ENCODE peak calls at places on chromosomes 3 and 15, in ten cellular contexts. One of them, this sample, is unnamed.

GRCh38 chr3:14676881-14677280 is 1.9 kb downstream of the C3orf20 start:
- DNase-seq in endothelial cell: no peak
- DNase-seq in amniotic epithelial cell: no peak
- DNase-seq in ACHN: no peak
- DNase-seq in Right ventricle myocardium superior: no peak
- DNase-seq in HuH-7.5: no peak
- DNase-seq in HFF-Myc: no peak
- DNase-seq in ELR: no peak
- DNase-seq in pons: no peak
- DNase-seq in iPS DF 19.7: no peak
- DNase-seq in this sample: no peak

GRCh38 chr3:90040554-90040953 is 933.1 kb downstream of the EPHA3 start:
- DNase-seq in pons: no peak
- DNase-seq in iPS DF 19.7: no peak
- DNase-seq in HFF-Myc: no peak
- DNase-seq in HuH-7.5: no peak
- DNase-seq in amniotic epithelial cell: no peak
- DNase-seq in ACHN: no peak
- DNase-seq in endothelial cell: no peak
- DNase-seq in ELR: no peak
- DNase-seq in Right ventricle myocardium superior: no peak
- DNase-seq in this sample: no peak

GRCh38 chr3:9638147-9638546 is 11.2 kb upstream of the MTMR14 start:
- DNase-seq in iPS DF 19.7: no peak
- DNase-seq in pons: no peak
- DNase-seq in ELR: no peak
- DNase-seq in amniotic epithelial cell: no peak
- DNase-seq in endothelial cell: no peak
- DNase-seq in ACHN: no peak
- DNase-seq in HFF-Myc: no peak
- DNase-seq in Right ventricle myocardium superior: no peak
- DNase-seq in HuH-7.5: no peak
- DNase-seq in this sample: no peak

GRCh38 chr15:77138167-77138522 is 67.2 kb upstream of the TSPAN3 start:
- DNase-seq in HuH-7.5: no peak
- DNase-seq in ACHN: no peak
- DNase-seq in endothelial cell: no peak
- DNase-seq in Right ventricle myocardium superior: no peak
- DNase-seq in amniotic epithelial cell: peak; percentile 17
- DNase-seq in pons: no peak
- DNase-seq in HFF-Myc: no peak
- DNase-seq in iPS DF 19.7: no peak
- DNase-seq in ELR: peak; percentile 63
- DNase-seq in this sample: no peak

GRCh38 chr3:86029590-86029989 is 961.4 kb downstream of the VGLL3 start:
- DNase-seq in iPS DF 19.7: no peak
- DNase-seq in pons: no peak
- DNase-seq in ELR: peak; percentile 0
- DNase-seq in ACHN: peak; percentile 47
- DNase-seq in Right ventricle myocardium superior: no peak
- DNase-seq in HFF-Myc: no peak
- DNase-seq in HuH-7.5: no peak
- DNase-seq in endothelial cell: no peak
- DNase-seq in amniotic epithelial cell: no peak
- DNase-seq in this sample: no peak

GRCh38 chr3:193853511-193854219 is 260.7 kb downstream of the OPA1 start:
- DNase-seq in ACHN: no peak
- DNase-seq in pons: no peak
- DNase-seq in Right ventricle myocardium superior: no peak
- DNase-seq in endothelial cell: no peak
- DNase-seq in HuH-7.5: no peak
- DNase-seq in amniotic epithelial cell: no peak
- DNase-seq in iPS DF 19.7: no peak
- DNase-seq in HFF-Myc: no peak
- DNase-seq in ELR: no peak
- DNase-seq in this sample: no peak

GRCh38 chr3:112424394-112424793 is 74.9 kb downstream of the BTLA start:
- DNase-seq in ELR: no peak
- DNase-seq in Right ventricle myocardium superior: no peak
- DNase-seq in endothelial cell: no peak
- DNase-seq in HuH-7.5: no peak
- DNase-seq in amniotic epithelial cell: no peak
- DNase-seq in iPS DF 19.7: no peak
- DNase-seq in HFF-Myc: no peak
- DNase-seq in pons: no peak
- DNase-seq in ACHN: no peak
- DNase-seq in this sample: no peak

GRCh38 chr3:166013073-166013679 is 176.0 kb upstream of the BCHE start:
- DNase-seq in HuH-7.5: peak; percentile 6
- DNase-seq in endothelial cell: peak; percentile 41
- DNase-seq in amniotic epithelial cell: peak; percentile 56
- DNase-seq in iPS DF 19.7: no peak
- DNase-seq in pons: peak; percentile 38
- DNase-seq in ELR: peak; percentile 65
- DNase-seq in HFF-Myc: no peak
- DNase-seq in ACHN: peak; percentile 56
- DNase-seq in Right ventricle myocardium superior: no peak
- DNase-seq in this sample: peak; percentile 20

GRCh38 chr3:51711352-51712019 is 4.6 kb downstream of the GRM2 start:
- DNase-seq in Right ventricle myocardium superior: no peak
- DNase-seq in endothelial cell: no peak
- DNase-seq in ELR: no peak
- DNase-seq in pons: no peak
- DNase-seq in HuH-7.5: peak; percentile 2
- DNase-seq in iPS DF 19.7: no peak
- DNase-seq in amniotic epithelial cell: no peak
- DNase-seq in HFF-Myc: no peak
- DNase-seq in ACHN: no peak
- DNase-seq in this sample: no peak

GRCh38 chr15:39447431-39447830 is 133.4 kb upstream of the THBS1 start:
- DNase-seq in HFF-Myc: no peak
- DNase-seq in pons: no peak
- DNase-seq in ACHN: no peak
- DNase-seq in ELR: no peak
- DNase-seq in HuH-7.5: no peak
- DNase-seq in Right ventricle myocardium superior: no peak
- DNase-seq in amniotic epithelial cell: no peak
- DNase-seq in iPS DF 19.7: no peak
- DNase-seq in endothelial cell: no peak
- DNase-seq in this sample: no peak

GRCh38 chr3:191627064-191627463 is 166.1 kb downstream of the PYDC2 start:
- DNase-seq in HuH-7.5: no peak
- DNase-seq in ELR: no peak
- DNase-seq in amniotic epithelial cell: no peak
- DNase-seq in ACHN: no peak
- DNase-seq in Right ventricle myocardium superior: no peak
- DNase-seq in iPS DF 19.7: no peak
- DNase-seq in endothelial cell: no peak
- DNase-seq in pons: peak; percentile 75
- DNase-seq in HFF-Myc: no peak
- DNase-seq in this sample: peak; percentile 4

GRCh38 chr15:75058127-75058905 is 34.9 kb downstream of the PPCDC start:
- DNase-seq in pons: no peak
- DNase-seq in ELR: peak; percentile 45
- DNase-seq in HFF-Myc: no peak
- DNase-seq in HuH-7.5: peak; percentile 39
- DNase-seq in amniotic epithelial cell: peak; percentile 42
- DNase-seq in endothelial cell: no peak
- DNase-seq in Right ventricle myocardium superior: no peak
- DNase-seq in iPS DF 19.7: no peak
- DNase-seq in ACHN: no peak
- DNase-seq in this sample: no peak

GRCh38 chr3:5057217-5057616 is 64.9 kb upstream of the ARL8B start:
- DNase-seq in endothelial cell: no peak
- DNase-seq in HFF-Myc: no peak
- DNase-seq in ELR: no peak
- DNase-seq in Right ventricle myocardium superior: no peak
- DNase-seq in ACHN: no peak
- DNase-seq in amniotic epithelial cell: no peak
- DNase-seq in pons: peak; percentile 31
- DNase-seq in iPS DF 19.7: no peak
- DNase-seq in HuH-7.5: no peak
- DNase-seq in this sample: no peak

GRCh38 chr3:156978471-156978961 is 152.4 kb downstream of the LEKR1 start:
- DNase-seq in Right ventricle myocardium superior: no peak
- DNase-seq in amniotic epithelial cell: peak; percentile 8
- DNase-seq in endothelial cell: no peak
- DNase-seq in ACHN: no peak
- DNase-seq in HuH-7.5: no peak
- DNase-seq in HFF-Myc: no peak
- DNase-seq in pons: peak; percentile 68
- DNase-seq in iPS DF 19.7: no peak
- DNase-seq in ELR: peak; percentile 24
- DNase-seq in this sample: peak; percentile 57

GRCh38 chr3:14837188-14837587 is 18.4 kb downstream of the FGD5 start:
- DNase-seq in iPS DF 19.7: no peak
- DNase-seq in Right ventricle myocardium superior: no peak
- DNase-seq in HFF-Myc: no peak
- DNase-seq in ELR: no peak
- DNase-seq in ACHN: no peak
- DNase-seq in pons: no peak
- DNase-seq in HuH-7.5: no peak
- DNase-seq in amniotic epithelial cell: no peak
- DNase-seq in endothelial cell: no peak
- DNase-seq in this sample: no peak

GRCh38 chr3:24185738-24186384 is 240.8 kb downstream of the NR1D2 start:
- DNase-seq in HFF-Myc: peak; percentile 61
- DNase-seq in amniotic epithelial cell: peak; percentile 67
- DNase-seq in endothelial cell: peak; percentile 44
- DNase-seq in pons: peak; percentile 76
- DNase-seq in Right ventricle myocardium superior: no peak
- DNase-seq in ACHN: peak; percentile 58
- DNase-seq in ELR: peak; percentile 78
- DNase-seq in iPS DF 19.7: peak; percentile 57
- DNase-seq in HuH-7.5: peak; percentile 49
- DNase-seq in this sample: peak; percentile 11

GRCh38 chr15:62622775-62623174 is 419.8 kb upstream of the TPM1 start:
- DNase-seq in endothelial cell: no peak
- DNase-seq in HFF-Myc: no peak
- DNase-seq in ELR: no peak
- DNase-seq in HuH-7.5: no peak
- DNase-seq in iPS DF 19.7: no peak
- DNase-seq in amniotic epithelial cell: no peak
- DNase-seq in ACHN: no peak
- DNase-seq in pons: no peak
- DNase-seq in Right ventricle myocardium superior: no peak
- DNase-seq in this sample: no peak

GRCh38 chr3:158111861-158112260 is 2.0 kb downstream of the RSRC1 start:
- DNase-seq in iPS DF 19.7: no peak
- DNase-seq in ACHN: no peak
- DNase-seq in amniotic epithelial cell: no peak
- DNase-seq in HFF-Myc: no peak
- DNase-seq in ELR: no peak
- DNase-seq in HuH-7.5: no peak
- DNase-seq in pons: no peak
- DNase-seq in Right ventricle myocardium superior: no peak
- DNase-seq in endothelial cell: no peak
- DNase-seq in this sample: no peak

GRCh38 chr15:38069506-38069905 is 135.1 kb downstream of the TMCO5A start:
- DNase-seq in HFF-Myc: peak; percentile 88
- DNase-seq in Right ventricle myocardium superior: peak; percentile 40
- DNase-seq in iPS DF 19.7: no peak
- DNase-seq in endothelial cell: no peak
- DNase-seq in amniotic epithelial cell: peak; percentile 80
- DNase-seq in ACHN: peak; percentile 42
- DNase-seq in pons: peak; percentile 44
- DNase-seq in ELR: peak; percentile 88
- DNase-seq in HuH-7.5: no peak
- DNase-seq in this sample: peak; percentile 61

GRCh38 chr15:57751177-57751800 is 44.8 kb downstream of the POLR2M start:
- DNase-seq in Right ventricle myocardium superior: no peak
- DNase-seq in endothelial cell: peak; percentile 15
- DNase-seq in HFF-Myc: peak; percentile 41
- DNase-seq in ELR: peak; percentile 65
- DNase-seq in ACHN: peak; percentile 16
- DNase-seq in pons: peak; percentile 82
- DNase-seq in amniotic epithelial cell: peak; percentile 33
- DNase-seq in HuH-7.5: no peak
- DNase-seq in iPS DF 19.7: no peak
- DNase-seq in this sample: no peak

GRCh38 chr3:143266512-143266911 is 146.9 kb downstream of the CHST2 start:
- DNase-seq in ACHN: no peak
- DNase-seq in pons: no peak
- DNase-seq in Right ventricle myocardium superior: no peak
- DNase-seq in endothelial cell: no peak
- DNase-seq in amniotic epithelial cell: no peak
- DNase-seq in iPS DF 19.7: no peak
- DNase-seq in ELR: no peak
- DNase-seq in HuH-7.5: no peak
- DNase-seq in HFF-Myc: no peak
- DNase-seq in this sample: no peak

GRCh38 chr15:75945953-75946352 is 42.3 kb downstream of the FBXO22 start:
- DNase-seq in ELR: peak; percentile 83
- DNase-seq in ACHN: no peak
- DNase-seq in HFF-Myc: peak; percentile 21
- DNase-seq in endothelial cell: no peak
- DNase-seq in iPS DF 19.7: no peak
- DNase-seq in amniotic epithelial cell: peak; percentile 84
- DNase-seq in pons: no peak
- DNase-seq in HuH-7.5: no peak
- DNase-seq in Right ventricle myocardium superior: no peak
- DNase-seq in this sample: no peak

GRCh38 chr3:157475921-157476395 is 27.3 kb downstream of the VEPH1 start:
- DNase-seq in ACHN: no peak
- DNase-seq in HuH-7.5: no peak
- DNase-seq in iPS DF 19.7: no peak
- DNase-seq in ELR: peak; percentile 71
- DNase-seq in amniotic epithelial cell: peak; percentile 84
- DNase-seq in pons: no peak
- DNase-seq in Right ventricle myocardium superior: no peak
- DNase-seq in endothelial cell: no peak
- DNase-seq in HFF-Myc: peak; percentile 37
- DNase-seq in this sample: no peak

GRCh38 chr15:40282870-40283614 is at the start of gene ANKRD63:
- DNase-seq in HuH-7.5: peak; percentile 79
- DNase-seq in ACHN: no peak
- DNase-seq in pons: no peak
- DNase-seq in iPS DF 19.7: no peak
- DNase-seq in amniotic epithelial cell: no peak
- DNase-seq in HFF-Myc: no peak
- DNase-seq in ELR: no peak
- DNase-seq in endothelial cell: no peak
- DNase-seq in Right ventricle myocardium superior: no peak
- DNase-seq in this sample: no peak

GRCh38 chr3:186311431-186311830 is 50.6 kb downstream of the DGKG start:
- DNase-seq in pons: peak; percentile 45
- DNase-seq in ACHN: no peak
- DNase-seq in iPS DF 19.7: no peak
- DNase-seq in endothelial cell: no peak
- DNase-seq in HuH-7.5: no peak
- DNase-seq in ELR: no peak
- DNase-seq in Right ventricle myocardium superior: no peak
- DNase-seq in HFF-Myc: no peak
- DNase-seq in amniotic epithelial cell: no peak
- DNase-seq in this sample: no peak

GRCh38 chr3:72614394-72615074 is 233.7 kb downstream of the SHQ1 start:
- DNase-seq in endothelial cell: no peak
- DNase-seq in pons: peak; percentile 46
- DNase-seq in ELR: no peak
- DNase-seq in HuH-7.5: no peak
- DNase-seq in ACHN: no peak
- DNase-seq in HFF-Myc: no peak
- DNase-seq in Right ventricle myocardium superior: no peak
- DNase-seq in iPS DF 19.7: no peak
- DNase-seq in amniotic epithelial cell: no peak
- DNase-seq in this sample: no peak

GRCh38 chr3:181327349-181327748 is 337.8 kb upstream of the DNAJC19 start:
- DNase-seq in HFF-Myc: no peak
- DNase-seq in amniotic epithelial cell: no peak
- DNase-seq in ACHN: no peak
- DNase-seq in endothelial cell: no peak
- DNase-seq in iPS DF 19.7: no peak
- DNase-seq in ELR: no peak
- DNase-seq in pons: no peak
- DNase-seq in Right ventricle myocardium superior: no peak
- DNase-seq in HuH-7.5: no peak
- DNase-seq in this sample: no peak

GRCh38 chr3:188964957-188965356 is 206.8 kb upstream of the TPRG1 start:
- DNase-seq in HFF-Myc: no peak
- DNase-seq in ELR: no peak
- DNase-seq in amniotic epithelial cell: no peak
- DNase-seq in iPS DF 19.7: no peak
- DNase-seq in pons: no peak
- DNase-seq in HuH-7.5: no peak
- DNase-seq in endothelial cell: no peak
- DNase-seq in Right ventricle myocardium superior: no peak
- DNase-seq in ACHN: no peak
- DNase-seq in this sample: no peak